ENCODE peak calls at places on chromosomes 4 and X, in four cellular contexts. One of them, this sample, is unnamed.

GRCh38 chr4:8221985-8222384 is 22.9 kb downstream of the SH3TC1 start:
- DNase-seq in NCI-H510A: no peak
- DNase-seq in activated CD4-positive, alpha-beta T cell treated with anti-CD3 and anti-CD28 coated beads, Interleukin-2, amount 50 U/mL, for 1 hour: no peak
- DNase-seq in LHCN-M2: peak
- DNase-seq in this sample: no peak

GRCh38 chr4:815464-816146 is 10.3 kb downstream of the CPLX1 start:
- DNase-seq in NCI-H510A: no peak
- DNase-seq in activated CD4-positive, alpha-beta T cell treated with anti-CD3 and anti-CD28 coated beads, Interleukin-2, amount 50 U/mL, for 1 hour: no peak
- DNase-seq in LHCN-M2: no peak
- DNase-seq in this sample: no peak

GRCh38 chr4:7666744-7667143 is 232.0 kb upstream of the PSAPL1 start:
- DNase-seq in NCI-H510A: no peak
- DNase-seq in activated CD4-positive, alpha-beta T cell treated with anti-CD3 and anti-CD28 coated beads, Interleukin-2, amount 50 U/mL, for 1 hour: no peak
- DNase-seq in LHCN-M2: no peak
- DNase-seq in this sample: no peak

GRCh38 chr4:112201915-112202505 is 29.6 kb upstream of the AP1AR start:
- DNase-seq in NCI-H510A: no peak
- DNase-seq in activated CD4-positive, alpha-beta T cell treated with anti-CD3 and anti-CD28 coated beads, Interleukin-2, amount 50 U/mL, for 1 hour: no peak
- DNase-seq in LHCN-M2: no peak
- DNase-seq in this sample: no peak

GRCh38 chr4:30912098-30912719 is 192.0 kb downstream of the PCDH7 start:
- DNase-seq in NCI-H510A: no peak
- DNase-seq in activated CD4-positive, alpha-beta T cell treated with anti-CD3 and anti-CD28 coated beads, Interleukin-2, amount 50 U/mL, for 1 hour: no peak
- DNase-seq in LHCN-M2: peak
- DNase-seq in this sample: no peak

GRCh38 chr4:29908276-29908675 is 811.9 kb upstream of the PCDH7 start:
- DNase-seq in NCI-H510A: no peak
- DNase-seq in activated CD4-positive, alpha-beta T cell treated with anti-CD3 and anti-CD28 coated beads, Interleukin-2, amount 50 U/mL, for 1 hour: no peak
- DNase-seq in LHCN-M2: no peak
- DNase-seq in this sample: no peak

GRCh38 chr4:126023946-126024345 is 709.2 kb downstream of the FAT4 start:
- DNase-seq in NCI-H510A: no peak
- DNase-seq in activated CD4-positive, alpha-beta T cell treated with anti-CD3 and anti-CD28 coated beads, Interleukin-2, amount 50 U/mL, for 1 hour: no peak
- DNase-seq in LHCN-M2: no peak
- DNase-seq in this sample: no peak

GRCh38 chrX:4225086-4225485 is 511.6 kb upstream of the PRKX start:
- DNase-seq in NCI-H510A: no peak
- DNase-seq in activated CD4-positive, alpha-beta T cell treated with anti-CD3 and anti-CD28 coated beads, Interleukin-2, amount 50 U/mL, for 1 hour: no peak
- DNase-seq in LHCN-M2: no peak
- DNase-seq in this sample: no peak

GRCh38 chr4:177448850-177449249 is 6.6 kb upstream of the AGA start:
- DNase-seq in NCI-H510A: no peak
- DNase-seq in activated CD4-positive, alpha-beta T cell treated with anti-CD3 and anti-CD28 coated beads, Interleukin-2, amount 50 U/mL, for 1 hour: no peak
- DNase-seq in LHCN-M2: peak
- DNase-seq in this sample: no peak

GRCh38 chr4:1112821-1113182 is 562 bp downstream of the RNF212 start:
- DNase-seq in NCI-H510A: no peak
- DNase-seq in activated CD4-positive, alpha-beta T cell treated with anti-CD3 and anti-CD28 coated beads, Interleukin-2, amount 50 U/mL, for 1 hour: no peak
- DNase-seq in LHCN-M2: no peak
- DNase-seq in this sample: no peak

GRCh38 chr4:40121515-40121914 is 64.9 kb downstream of the N4BP2 start:
- DNase-seq in NCI-H510A: no peak
- DNase-seq in activated CD4-positive, alpha-beta T cell treated with anti-CD3 and anti-CD28 coated beads, Interleukin-2, amount 50 U/mL, for 1 hour: no peak
- DNase-seq in LHCN-M2: peak
- DNase-seq in this sample: no peak

GRCh38 chrX:2954541-2954940 is 25.4 kb upstream of the ARSD start:
- DNase-seq in NCI-H510A: no peak
- DNase-seq in activated CD4-positive, alpha-beta T cell treated with anti-CD3 and anti-CD28 coated beads, Interleukin-2, amount 50 U/mL, for 1 hour: no peak
- DNase-seq in LHCN-M2: no peak
- DNase-seq in this sample: no peak

GRCh38 chr4:15104825-15105224 is 102.5 kb downstream of the CPEB2 start:
- DNase-seq in NCI-H510A: no peak
- DNase-seq in activated CD4-positive, alpha-beta T cell treated with anti-CD3 and anti-CD28 coated beads, Interleukin-2, amount 50 U/mL, for 1 hour: no peak
- DNase-seq in LHCN-M2: peak
- DNase-seq in this sample: no peak

GRCh38 chrX:107686792-107687191 is 58.5 kb downstream of the PRPS1 start:
- DNase-seq in NCI-H510A: no peak
- DNase-seq in activated CD4-positive, alpha-beta T cell treated with anti-CD3 and anti-CD28 coated beads, Interleukin-2, amount 50 U/mL, for 1 hour: no peak
- DNase-seq in LHCN-M2: peak
- DNase-seq in this sample: no peak

GRCh38 chrX:41036668-41037326 is 48.4 kb upstream of the USP9X start:
- DNase-seq in NCI-H510A: no peak
- DNase-seq in activated CD4-positive, alpha-beta T cell treated with anti-CD3 and anti-CD28 coated beads, Interleukin-2, amount 50 U/mL, for 1 hour: no peak
- DNase-seq in LHCN-M2: no peak
- DNase-seq in this sample: no peak

GRCh38 chrX:132480581-132481203 is 8.1 kb downstream of the MBNL3 start:
- DNase-seq in NCI-H510A: peak
- DNase-seq in activated CD4-positive, alpha-beta T cell treated with anti-CD3 and anti-CD28 coated beads, Interleukin-2, amount 50 U/mL, for 1 hour: peak
- DNase-seq in LHCN-M2: peak
- DNase-seq in this sample: peak

GRCh38 chr4:72767903-72768817 is 199.1 kb upstream of the ADAMTS3 start:
- DNase-seq in NCI-H510A: no peak
- DNase-seq in activated CD4-positive, alpha-beta T cell treated with anti-CD3 and anti-CD28 coated beads, Interleukin-2, amount 50 U/mL, for 1 hour: no peak
- DNase-seq in LHCN-M2: peak
- DNase-seq in this sample: no peak

GRCh38 chr4:53852343-53852742 is 212.1 kb downstream of the CHIC2 start:
- DNase-seq in NCI-H510A: no peak
- DNase-seq in activated CD4-positive, alpha-beta T cell treated with anti-CD3 and anti-CD28 coated beads, Interleukin-2, amount 50 U/mL, for 1 hour: no peak
- DNase-seq in LHCN-M2: no peak
- DNase-seq in this sample: no peak

GRCh38 chrX:72621619-72622485 is 49.2 kb upstream of the HDAC8 start:
- DNase-seq in NCI-H510A: no peak
- DNase-seq in activated CD4-positive, alpha-beta T cell treated with anti-CD3 and anti-CD28 coated beads, Interleukin-2, amount 50 U/mL, for 1 hour: no peak
- DNase-seq in LHCN-M2: peak
- DNase-seq in this sample: peak

GRCh38 chr4:76634239-76634638 is 199.2 kb downstream of the SHROOM3 start:
- DNase-seq in NCI-H510A: no peak
- DNase-seq in activated CD4-positive, alpha-beta T cell treated with anti-CD3 and anti-CD28 coated beads, Interleukin-2, amount 50 U/mL, for 1 hour: no peak
- DNase-seq in LHCN-M2: peak
- DNase-seq in this sample: no peak

GRCh38 chr4:61614256-61614655 is 414.1 kb downstream of the ADGRL3 start:
- DNase-seq in NCI-H510A: no peak
- DNase-seq in activated CD4-positive, alpha-beta T cell treated with anti-CD3 and anti-CD28 coated beads, Interleukin-2, amount 50 U/mL, for 1 hour: no peak
- DNase-seq in LHCN-M2: no peak
- DNase-seq in this sample: no peak

GRCh38 chr4:58603951-58604350 is 1493.8 kb upstream of the IGFBP7 start:
- DNase-seq in NCI-H510A: no peak
- DNase-seq in activated CD4-positive, alpha-beta T cell treated with anti-CD3 and anti-CD28 coated beads, Interleukin-2, amount 50 U/mL, for 1 hour: no peak
- DNase-seq in LHCN-M2: no peak
- DNase-seq in this sample: no peak